ENCODE peak calls at places on chromosomes 3 and 15, in nine cellular contexts. One of them, this sample, is unnamed.

GRCh38 chr15:75921732-75922703 is 18.3 kb downstream of the FBXO22 start:
- DNase-seq in choroid plexus epithelial cell: peak
- DNase-seq in HFF-Myc: peak
- DNase-seq in cardiac fibroblast: peak
- DNase-seq in foreskin fibroblast: peak
- DNase-seq in stomach: peak
- DNase-seq in Caco-2: peak
- DNase-seq in kidney: no peak
- DNase-seq in ovary: no peak
- DNase-seq in this sample: peak

GRCh38 chr3:145448436-145448835 is 712.5 kb downstream of the PLOD2 start:
- DNase-seq in choroid plexus epithelial cell: no peak
- DNase-seq in HFF-Myc: no peak
- DNase-seq in cardiac fibroblast: no peak
- DNase-seq in foreskin fibroblast: peak
- DNase-seq in stomach: no peak
- DNase-seq in Caco-2: no peak
- DNase-seq in kidney: no peak
- DNase-seq in ovary: no peak
- DNase-seq in this sample: no peak

GRCh38 chr3:69088033-69088432 is 3.3 kb downstream of the ARL6IP5 start:
- DNase-seq in choroid plexus epithelial cell: peak
- DNase-seq in HFF-Myc: no peak
- DNase-seq in cardiac fibroblast: peak
- DNase-seq in foreskin fibroblast: peak
- DNase-seq in stomach: no peak
- DNase-seq in Caco-2: no peak
- DNase-seq in kidney: no peak
- DNase-seq in ovary: no peak
- DNase-seq in this sample: peak

GRCh38 chr3:62046326-62046725 is 327.0 kb downstream of the FEZF2 start:
- DNase-seq in choroid plexus epithelial cell: peak
- DNase-seq in HFF-Myc: no peak
- DNase-seq in cardiac fibroblast: peak
- DNase-seq in foreskin fibroblast: peak
- DNase-seq in stomach: no peak
- DNase-seq in Caco-2: no peak
- DNase-seq in kidney: no peak
- DNase-seq in ovary: no peak
- DNase-seq in this sample: peak

GRCh38 chr3:188554404-188554803 is 400.4 kb downstream of the LPP start:
- DNase-seq in choroid plexus epithelial cell: peak
- DNase-seq in HFF-Myc: no peak
- DNase-seq in cardiac fibroblast: peak
- DNase-seq in foreskin fibroblast: peak
- DNase-seq in stomach: no peak
- DNase-seq in Caco-2: no peak
- DNase-seq in kidney: no peak
- DNase-seq in ovary: no peak
- DNase-seq in this sample: peak

GRCh38 chr15:39051931-39052705 is 487.5 kb upstream of the RASGRP1 start:
- DNase-seq in choroid plexus epithelial cell: no peak
- DNase-seq in HFF-Myc: no peak
- DNase-seq in cardiac fibroblast: no peak
- DNase-seq in foreskin fibroblast: no peak
- DNase-seq in stomach: no peak
- DNase-seq in Caco-2: no peak
- DNase-seq in kidney: no peak
- DNase-seq in ovary: no peak
- DNase-seq in this sample: no peak

GRCh38 chr15:40115670-40116093 is 7.0 kb upstream of the BMF start:
- DNase-seq in choroid plexus epithelial cell: peak
- DNase-seq in HFF-Myc: no peak
- DNase-seq in cardiac fibroblast: peak
- DNase-seq in foreskin fibroblast: no peak
- DNase-seq in stomach: peak
- DNase-seq in Caco-2: peak
- DNase-seq in kidney: peak
- DNase-seq in ovary: no peak
- DNase-seq in this sample: no peak

GRCh38 chr3:69983546-69984265 is 15.8 kb upstream of the SAMMSON start:
- DNase-seq in choroid plexus epithelial cell: no peak
- DNase-seq in HFF-Myc: no peak
- DNase-seq in cardiac fibroblast: no peak
- DNase-seq in foreskin fibroblast: no peak
- DNase-seq in stomach: no peak
- DNase-seq in Caco-2: no peak
- DNase-seq in kidney: no peak
- DNase-seq in ovary: no peak
- DNase-seq in this sample: no peak

GRCh38 chr15:48859426-48859825 is 18.5 kb upstream of the EID1 start:
- DNase-seq in choroid plexus epithelial cell: no peak
- DNase-seq in HFF-Myc: no peak
- DNase-seq in cardiac fibroblast: no peak
- DNase-seq in foreskin fibroblast: no peak
- DNase-seq in stomach: no peak
- DNase-seq in Caco-2: no peak
- DNase-seq in kidney: no peak
- DNase-seq in ovary: no peak
- DNase-seq in this sample: no peak

GRCh38 chr15:48856947-48857346 is 21.0 kb upstream of the EID1 start:
- DNase-seq in choroid plexus epithelial cell: peak
- DNase-seq in HFF-Myc: no peak
- DNase-seq in cardiac fibroblast: peak
- DNase-seq in foreskin fibroblast: peak
- DNase-seq in stomach: no peak
- DNase-seq in Caco-2: no peak
- DNase-seq in kidney: no peak
- DNase-seq in ovary: no peak
- DNase-seq in this sample: peak

GRCh38 chr15:48851956-48852355 is 26.0 kb upstream of the EID1 start:
- DNase-seq in choroid plexus epithelial cell: no peak
- DNase-seq in HFF-Myc: no peak
- DNase-seq in cardiac fibroblast: no peak
- DNase-seq in foreskin fibroblast: no peak
- DNase-seq in stomach: no peak
- DNase-seq in Caco-2: no peak
- DNase-seq in kidney: no peak
- DNase-seq in ovary: no peak
- DNase-seq in this sample: no peak

GRCh38 chr15:48858401-48858800 is 19.5 kb upstream of the EID1 start:
- DNase-seq in choroid plexus epithelial cell: peak
- DNase-seq in HFF-Myc: no peak
- DNase-seq in cardiac fibroblast: peak
- DNase-seq in foreskin fibroblast: peak
- DNase-seq in stomach: no peak
- DNase-seq in Caco-2: no peak
- DNase-seq in kidney: no peak
- DNase-seq in ovary: no peak
- DNase-seq in this sample: peak

DNA sequence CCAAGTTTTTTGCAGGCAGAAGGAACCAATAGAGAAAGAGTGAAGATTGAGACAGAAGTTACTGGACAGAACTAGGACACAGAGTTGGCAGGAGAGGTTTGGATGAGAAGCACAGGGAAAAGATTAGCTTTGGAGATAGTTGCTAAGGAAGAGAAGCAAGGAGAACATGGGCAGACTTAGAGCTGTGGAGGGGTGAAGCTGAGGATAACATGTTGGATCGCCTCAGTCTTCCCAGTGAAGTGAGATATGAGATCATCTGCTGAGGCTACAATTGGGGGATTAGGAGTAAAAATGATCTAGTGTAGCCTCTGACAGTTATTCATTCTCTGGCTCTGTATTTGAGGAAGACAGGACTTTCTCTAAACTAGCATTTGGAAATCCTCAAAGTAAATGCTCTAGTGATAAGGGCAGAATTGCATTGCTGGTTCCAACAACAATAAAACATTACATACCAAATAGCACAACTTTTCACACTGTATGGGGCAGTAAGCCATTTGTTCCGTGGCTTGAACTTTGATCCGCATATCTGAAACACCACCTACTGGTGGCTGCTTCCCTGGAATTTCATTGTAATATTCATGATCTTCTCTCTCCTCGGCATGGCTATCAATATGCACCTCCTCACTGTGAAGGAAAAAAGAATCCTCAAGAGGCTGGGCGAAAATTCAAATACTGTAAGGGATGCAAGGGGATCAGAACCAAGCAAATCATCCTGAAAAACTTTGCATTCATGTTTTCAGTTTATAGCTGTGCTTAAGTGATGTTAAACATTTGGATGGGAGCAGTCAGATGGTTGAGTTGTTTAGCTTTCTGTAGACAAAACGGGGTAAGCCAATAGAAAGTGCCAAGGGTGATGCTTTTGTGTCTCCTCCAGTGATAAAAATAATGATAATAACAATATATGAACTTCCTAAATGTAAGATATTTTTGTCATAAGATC is 22.2 kb upstream of the EID1 start:
- DNase-seq in choroid plexus epithelial cell: peak
- DNase-seq in HFF-Myc: no peak
- DNase-seq in cardiac fibroblast: peak
- DNase-seq in foreskin fibroblast: peak
- DNase-seq in stomach: no peak
- DNase-seq in Caco-2: no peak
- DNase-seq in kidney: no peak
- DNase-seq in ovary: no peak
- DNase-seq in this sample: peak
- TF ChIP-seq CTCF in choroid plexus epithelial cell: peak
- TF ChIP-seq CTCF in HFF-Myc: peak
- TF ChIP-seq CTCF in cardiac fibroblast: peak
- TF ChIP-seq CTCF in foreskin fibroblast: peak
- TF ChIP-seq CTCF in stomach: peak
- TF ChIP-seq CTCF in Caco-2: peak
- TF ChIP-seq CTCF in kidney: peak
- TF ChIP-seq CTCF in ovary: peak
- TF ChIP-seq CTCF in this sample: peak

GRCh38 chr15:57518779-57519410 is 72.8 kb upstream of the MYZAP start:
- DNase-seq in choroid plexus epithelial cell: no peak
- DNase-seq in HFF-Myc: no peak
- DNase-seq in cardiac fibroblast: no peak
- DNase-seq in foreskin fibroblast: no peak
- DNase-seq in stomach: no peak
- DNase-seq in Caco-2: no peak
- DNase-seq in kidney: no peak
- DNase-seq in ovary: no peak
- DNase-seq in this sample: no peak

GRCh38 chr15:57525581-57525980 is 66.1 kb upstream of the MYZAP start:
- DNase-seq in choroid plexus epithelial cell: no peak
- DNase-seq in HFF-Myc: no peak
- DNase-seq in cardiac fibroblast: no peak
- DNase-seq in foreskin fibroblast: peak
- DNase-seq in stomach: no peak
- DNase-seq in Caco-2: no peak
- DNase-seq in kidney: no peak
- DNase-seq in ovary: no peak
- DNase-seq in this sample: no peak

GRCh38 chr15:57519806-57520205 is 71.9 kb upstream of the MYZAP start:
- DNase-seq in choroid plexus epithelial cell: no peak
- DNase-seq in HFF-Myc: no peak
- DNase-seq in cardiac fibroblast: no peak
- DNase-seq in foreskin fibroblast: no peak
- DNase-seq in stomach: no peak
- DNase-seq in Caco-2: no peak
- DNase-seq in kidney: no peak
- DNase-seq in ovary: no peak
- DNase-seq in this sample: no peak

GRCh38 chr15:57521503-57521902 is 70.2 kb upstream of the MYZAP start:
- DNase-seq in choroid plexus epithelial cell: no peak
- DNase-seq in HFF-Myc: no peak
- DNase-seq in cardiac fibroblast: no peak
- DNase-seq in foreskin fibroblast: no peak
- DNase-seq in stomach: no peak
- DNase-seq in Caco-2: no peak
- DNase-seq in kidney: no peak
- DNase-seq in ovary: no peak
- DNase-seq in this sample: no peak

DNA sequence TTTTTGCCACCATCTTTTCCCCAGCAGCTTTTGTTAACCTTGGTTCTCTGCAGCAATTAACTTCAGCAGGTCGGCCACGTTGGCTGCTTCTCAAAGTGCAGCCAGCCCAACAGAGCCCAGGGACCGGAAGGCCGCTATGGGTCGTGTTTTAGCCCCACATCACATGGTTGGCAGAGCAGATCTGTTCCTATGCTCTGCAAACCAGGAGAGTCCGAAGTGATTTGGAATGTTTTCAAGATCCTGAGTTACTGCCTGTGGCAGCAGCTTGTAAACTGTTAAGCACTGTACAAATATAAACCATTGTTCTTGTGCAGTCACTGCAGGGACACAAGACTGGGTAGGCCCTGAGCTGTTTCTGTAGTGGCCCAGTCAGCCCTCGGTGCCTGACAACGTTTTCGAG is 69.6 kb upstream of the MYZAP start:
- DNase-seq in choroid plexus epithelial cell: no peak
- DNase-seq in HFF-Myc: no peak
- DNase-seq in cardiac fibroblast: no peak
- DNase-seq in foreskin fibroblast: no peak
- DNase-seq in stomach: peak
- DNase-seq in Caco-2: no peak
- DNase-seq in kidney: peak
- DNase-seq in ovary: no peak
- DNase-seq in this sample: no peak
- H3K4me3 ChIP-seq in choroid plexus epithelial cell: no peak
- H3K4me3 ChIP-seq in HFF-Myc: no peak
- H3K4me3 ChIP-seq in cardiac fibroblast: no peak
- H3K4me3 ChIP-seq in foreskin fibroblast: no peak
- H3K4me3 ChIP-seq in stomach: no peak
- H3K4me3 ChIP-seq in Caco-2: no peak
- H3K4me3 ChIP-seq in kidney: no peak
- H3K4me3 ChIP-seq in ovary: no peak
- H3K4me3 ChIP-seq in this sample: no peak

GRCh38 chr15:89770041-89770440 is 6.1 kb upstream of the MESP2 start:
- DNase-seq in choroid plexus epithelial cell: no peak
- DNase-seq in HFF-Myc: no peak
- DNase-seq in cardiac fibroblast: peak
- DNase-seq in foreskin fibroblast: peak
- DNase-seq in stomach: no peak
- DNase-seq in Caco-2: no peak
- DNase-seq in kidney: peak
- DNase-seq in ovary: no peak
- DNase-seq in this sample: peak

GRCh38 chr15:89774492-89774891 is 1.6 kb upstream of the MESP2 start:
- DNase-seq in choroid plexus epithelial cell: no peak
- DNase-seq in HFF-Myc: no peak
- DNase-seq in cardiac fibroblast: no peak
- DNase-seq in foreskin fibroblast: no peak
- DNase-seq in stomach: no peak
- DNase-seq in Caco-2: no peak
- DNase-seq in kidney: no peak
- DNase-seq in ovary: no peak
- DNase-seq in this sample: no peak

GRCh38 chr15:89775815-89776214 is 317 bp upstream of the MESP2 start:
- DNase-seq in choroid plexus epithelial cell: no peak
- DNase-seq in HFF-Myc: no peak
- DNase-seq in cardiac fibroblast: no peak
- DNase-seq in foreskin fibroblast: no peak
- DNase-seq in stomach: no peak
- DNase-seq in Caco-2: no peak
- DNase-seq in kidney: no peak
- DNase-seq in ovary: no peak
- DNase-seq in this sample: no peak

GRCh38 chr15:89776274-89777072 is at the start of gene MESP2:
- DNase-seq in choroid plexus epithelial cell: peak
- DNase-seq in HFF-Myc: no peak
- DNase-seq in cardiac fibroblast: peak
- DNase-seq in foreskin fibroblast: peak
- DNase-seq in stomach: peak
- DNase-seq in Caco-2: peak
- DNase-seq in kidney: peak
- DNase-seq in ovary: peak
- DNase-seq in this sample: peak

DNA sequence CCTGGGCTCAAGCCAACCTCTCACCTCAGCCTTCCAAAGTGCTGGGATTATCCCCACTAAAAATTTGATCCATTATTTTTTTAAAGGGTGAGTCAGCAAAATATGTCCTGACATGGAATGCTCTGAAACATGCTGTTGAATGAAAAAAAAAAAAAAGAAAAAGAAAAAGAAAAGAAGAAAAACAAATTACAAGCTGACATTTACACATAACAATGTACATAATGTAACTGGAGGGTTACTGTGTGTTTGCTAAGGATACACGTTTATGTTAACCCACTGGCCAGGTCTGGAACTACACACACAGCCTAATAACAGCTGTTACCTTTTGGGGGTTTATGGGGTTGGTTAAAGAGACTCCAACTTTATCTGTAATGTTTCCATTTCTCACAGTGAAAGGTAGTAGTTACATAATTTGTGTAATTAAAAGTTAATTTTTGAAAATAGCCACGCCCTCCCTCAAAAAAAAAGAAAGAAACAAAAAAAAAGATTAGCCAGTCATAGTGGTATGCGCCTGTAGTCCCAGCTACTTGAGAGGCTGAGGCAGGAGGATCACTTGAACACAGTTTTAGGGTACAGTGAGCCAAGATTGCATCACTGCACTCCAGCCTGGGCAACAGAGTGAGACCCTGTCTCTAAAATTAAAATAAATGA is 3.1 kb upstream of the MESP2 start:
- DNase-seq in choroid plexus epithelial cell: peak
- DNase-seq in HFF-Myc: no peak
- DNase-seq in cardiac fibroblast: peak
- DNase-seq in foreskin fibroblast: peak
- DNase-seq in stomach: no peak
- DNase-seq in Caco-2: no peak
- DNase-seq in kidney: no peak
- DNase-seq in ovary: no peak
- DNase-seq in this sample: peak
- TF ChIP-seq CTCF in choroid plexus epithelial cell: peak
- TF ChIP-seq CTCF in HFF-Myc: no peak
- TF ChIP-seq CTCF in cardiac fibroblast: peak
- TF ChIP-seq CTCF in foreskin fibroblast: peak
- TF ChIP-seq CTCF in stomach: no peak
- TF ChIP-seq CTCF in Caco-2: peak
- TF ChIP-seq CTCF in kidney: no peak
- TF ChIP-seq CTCF in ovary: no peak
- TF ChIP-seq CTCF in this sample: peak

GRCh38 chr3:31345581-31345980 is 187.1 kb upstream of the STT3B start:
- DNase-seq in choroid plexus epithelial cell: no peak
- DNase-seq in HFF-Myc: no peak
- DNase-seq in cardiac fibroblast: no peak
- DNase-seq in foreskin fibroblast: no peak
- DNase-seq in stomach: no peak
- DNase-seq in Caco-2: no peak
- DNase-seq in kidney: no peak
- DNase-seq in ovary: no peak
- DNase-seq in this sample: no peak
- H3K4me3 ChIP-seq in choroid plexus epithelial cell: no peak
- H3K4me3 ChIP-seq in HFF-Myc: no peak
- H3K4me3 ChIP-seq in cardiac fibroblast: no peak
- H3K4me3 ChIP-seq in foreskin fibroblast: no peak
- H3K4me3 ChIP-seq in stomach: no peak
- H3K4me3 ChIP-seq in Caco-2: no peak
- H3K4me3 ChIP-seq in kidney: no peak
- H3K4me3 ChIP-seq in ovary: no peak
- H3K4me3 ChIP-seq in this sample: no peak

This sample was measured in astrocyte of the spinal cord.